ENCODE peak calls at places on chromosomes 1 and 21, in five cellular contexts. A is SK-N-SH, U is K562, J is HepG2, K is H1. F is an unnamed sample.

GRCh38 chr1:58031416-58031815 is 515.1 kb downstream of the OMA1 start:
- DNase-seq in A (no peak), U (no peak), J (no peak), K (no peak), F (no peak)

GRCh38 chr1:211800925-211801607 is 29.5 kb downstream of the LPGAT1 start:
- DNase-seq in A (no peak), U (peak; percentile 20), J (no peak), K (no peak), F (no peak)

GRCh38 chr1:193706763-193707162 is 520.4 kb upstream of the B3GALT2 start:
- DNase-seq in A (no peak), U (no peak), J (no peak), K (no peak), F (no peak)

GRCh38 chr1:246907472-246907871 is 24.3 kb downstream of the AHCTF1 start:
- DNase-seq in A (peak; percentile 26), U (no peak), J (peak; percentile 69), K (no peak), F (no peak)

GRCh38 chr1:89203166-89203565 is 4.4 kb upstream of the GBP4 start:
- DNase-seq in A (no peak), U (no peak), J (no peak), K (no peak), F (no peak)

GRCh38 chr21:44364151-44365053 is 11.0 kb downstream of the TRPM2 start:
- DNase-seq in A (no peak), U (no peak), J (no peak), K (no peak), F (no peak)

GRCh38 chr1:220818421-220819173 is 31.9 kb downstream of the MTARC1 start:
- DNase-seq in A (no peak), U (no peak), J (no peak), K (peak; percentile 48), F (no peak)

GRCh38 chr1:223844962-223845809 is 561 bp downstream of the TP53BP2 start:
- DNase-seq in A (peak; percentile 30), U (no peak), J (peak; percentile 18), K (no peak), F (no peak)

GRCh38 chr1:2857521-2857920 is 56.0 kb upstream of the TTC34 start:
- DNase-seq in A (no peak), U (no peak), J (no peak), K (no peak), F (no peak)

GRCh38 chr1:236850580-236850979 is 55.5 kb downstream of the MTR start:
- DNase-seq in A (no peak), U (no peak), J (no peak), K (no peak), F (no peak)

GRCh38 chr1:54816951-54817350 is 15.8 kb upstream of the TTC22 start:
- DNase-seq in A (no peak), U (no peak), J (no peak), K (peak; percentile 24), F (no peak)

GRCh38 chr1:18766328-18766727 is 93.1 kb downstream of the TAS1R2 start:
- DNase-seq in A (no peak), U (no peak), J (no peak), K (no peak), F (no peak)

GRCh38 chr1:218171302-218171893 is 113.7 kb upstream of the RRP15 start:
- DNase-seq in A (peak; percentile 35), U (no peak), J (peak; percentile 12), K (no peak), F (no peak)

GRCh38 chr1:159829822-159830455 is 3.3 kb downstream of the SLAMF8 start:
- DNase-seq in A (no peak), U (no peak), J (no peak), K (no peak), F (no peak)

GRCh38 chr1:60978421-60979357 is 103.7 kb upstream of the NFIA start:
- DNase-seq in A (peak; percentile 32), U (peak; percentile 70), J (peak; percentile 26), K (peak; percentile 55), F (peak; percentile 5)

GRCh38 chr1:8348777-8349472 is 31.0 kb downstream of the SLC45A1 start:
- DNase-seq in A (peak; percentile 91), U (peak; percentile 94), J (peak; percentile 48), K (peak; percentile 92), F (peak; percentile 47)

GRCh38 chr1:231332761-231333160 is 4.9 kb downstream of the EXOC8 start:
- DNase-seq in A (no peak), U (no peak), J (no peak), K (no peak), F (no peak)

GRCh38 chr1:203744008-203744972 is 20.7 kb upstream of the LAX1 start:
- DNase-seq in A (no peak), U (no peak), J (no peak), K (no peak), F (no peak)

GRCh38 chr1:41695118-41695517 is 210.6 kb upstream of the EDN2 start:
- DNase-seq in A (peak; percentile 74), U (no peak), J (no peak), K (no peak), F (no peak)

GRCh38 chr1:961132-961652 is 808 bp downstream of the KLHL17 start:
- DNase-seq in A (peak; percentile 77), U (peak; percentile 76), J (no peak), K (no peak), F (no peak)

GRCh38 chr21:36859744-36860501 is 106.5 kb downstream of the HLCS start:
- DNase-seq in A (peak; percentile 41), U (peak; percentile 97), J (peak; percentile 81), K (peak; percentile 83), F (peak; percentile 42)

GRCh38 chr1:224114787-224115175 is 870 bp downstream of the FBXO28 start:
- DNase-seq in A (peak; percentile 14), U (no peak), J (no peak), K (no peak), F (no peak)

GRCh38 chr1:231518485-231519035 is 9.9 kb upstream of the TSNAX start:
- DNase-seq in A (no peak), U (no peak), J (no peak), K (no peak), F (no peak)

GRCh38 chr1:31977361-31978131 is 36.1 kb upstream of the KHDRBS1 start:
- DNase-seq in A (peak; percentile 51), U (peak; percentile 73), J (peak; percentile 41), K (peak; percentile 68), F (peak; percentile 30)

GRCh38 chr1:210598135-210598652 is 269.5 kb downstream of the HHAT start:
- DNase-seq in A (no peak), U (no peak), J (peak; percentile 20), K (no peak), F (no peak)

GRCh38 chr1:173478099-173478555 is 992 bp downstream of the PRDX6 start:
- DNase-seq in A (peak; percentile 22), U (peak; percentile 32), J (peak; percentile 24), K (no peak), F (peak; percentile 64)

GRCh38 chr1:176216031-176216430 is 8.9 kb upstream of the COP1 start:
- DNase-seq in A (no peak), U (no peak), J (no peak), K (no peak), F (no peak)

GRCh38 chr1:25197982-25198681 is 34.2 kb downstream of the SYF2 start:
- DNase-seq in A (no peak), U (no peak), J (peak; percentile 82), K (no peak), F (no peak)

GRCh38 chr21:45642122-45642813 is 1.3 kb upstream of the PCBP3 start:
- DNase-seq in A (no peak), U (no peak), J (no peak), K (no peak), F (no peak)

GRCh38 chr1:154842635-154843034 is 27.4 kb downstream of the KCNN3 start:
- DNase-seq in A (no peak), U (no peak), J (no peak), K (no peak), F (no peak)
- TF ChIP-seq JUND in A (no peak), U (no peak), J (no peak), K (no peak), F (no peak)

DNA sequence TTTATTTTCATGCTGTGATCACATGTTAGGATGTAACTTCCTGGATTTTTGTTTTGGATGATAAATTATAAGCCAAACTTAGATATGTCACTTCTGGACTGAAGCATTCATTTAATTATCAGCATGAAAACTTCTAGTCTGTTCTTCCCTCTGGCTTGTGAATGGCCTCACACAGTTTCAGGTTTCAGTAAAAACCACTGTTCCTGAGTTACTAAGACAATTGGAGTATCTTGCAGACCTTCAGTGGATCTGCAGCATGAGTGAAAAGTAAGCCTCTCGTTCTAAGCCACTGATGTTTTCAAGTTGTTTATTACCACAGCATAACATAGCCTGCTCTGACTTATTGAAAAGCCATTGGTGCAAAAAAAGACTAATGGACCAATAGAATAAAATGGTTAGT is 55.3 kb upstream of the RGS21 start:
- DNase-seq in A (no peak), U (no peak), J (no peak), K (no peak), F (no peak)
- TF ChIP-seq JUND in A (no peak), U (no peak), J (no peak), K (no peak), F (no peak)

DNA sequence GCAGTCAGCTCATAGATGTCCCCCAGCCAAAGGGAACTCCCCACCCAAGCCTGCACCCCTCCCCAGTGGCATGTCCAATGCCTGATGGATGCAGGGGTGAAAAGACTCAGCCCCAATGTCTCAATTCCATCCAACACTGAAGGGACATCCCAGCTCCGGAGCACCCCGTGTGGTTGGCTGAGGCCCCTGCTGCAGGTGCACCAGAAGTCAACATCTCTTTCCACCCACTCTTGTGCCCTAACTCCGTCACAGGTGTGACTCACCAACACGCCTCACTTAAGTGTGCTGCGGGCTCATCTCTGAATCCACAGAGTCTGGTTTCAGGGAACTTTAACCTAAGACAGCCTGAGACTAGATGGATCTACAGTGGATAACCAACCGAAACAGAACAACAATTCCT is 40.9 kb upstream of the ZBTB18 start:
- DNase-seq in A (no peak), U (no peak), J (no peak), K (no peak), F (no peak)
- TF ChIP-seq JUND in A (no peak), U (no peak), J (no peak), K (no peak), F (no peak)

GRCh38 chr21:43297411-43297981 is 128.7 kb downstream of the CRYAA start:
- DNase-seq in A (no peak), U (no peak), J (no peak), K (no peak), F (no peak)
- TF ChIP-seq JUND in A (no peak), U (no peak), J (no peak), K (no peak), F (no peak)

GRCh38 chr1:24074817-24075725 is 36.9 kb downstream of the MYOM3 start:
- DNase-seq in A (no peak), U (no peak), J (no peak), K (no peak), F (no peak)

GRCh38 chr1:24074196-24074595 is 37.7 kb downstream of the MYOM3 start:
- DNase-seq in A (no peak), U (no peak), J (no peak), K (no peak), F (no peak)

GRCh38 chr1:24080131-24080530 is 31.8 kb downstream of the MYOM3 start:
- DNase-seq in A (no peak), U (no peak), J (no peak), K (no peak), F (no peak)

GRCh38 chr1:24075946-24076345 is 36.0 kb downstream of the MYOM3 start:
- DNase-seq in A (no peak), U (no peak), J (no peak), K (no peak), F (no peak)

GRCh38 chr1:24077278-24077978 is 34.5 kb downstream of the MYOM3 start:
- DNase-seq in A (no peak), U (no peak), J (no peak), K (no peak), F (no peak)
- TF ChIP-seq JUND in A (no peak), U (no peak), J (no peak), K (no peak), F (no peak)